ENCODE peak calls at places on chromosomes 13 and 19, in four cellular contexts. One of them, this sample, is unnamed.
A peak's percentile ranks its signal among the peaks of the same experiment; 100 is the strongest.

GRCh38 chr19:6828698-6829633 is 56.5 kb downstream of the VAV1 start:
- DNase-seq in CD4-positive, alpha-beta T cell: peak; percentile 20
- DNase-seq in AG09319: no peak
- DNase-seq in CD8-positive, alpha-beta T cell: no peak
- DNase-seq in this sample: no peak

GRCh38 chr13:34076943-34077703 is 259.2 kb downstream of the RFC3 start:
- DNase-seq in CD4-positive, alpha-beta T cell: no peak
- DNase-seq in AG09319: peak; percentile 28
- DNase-seq in CD8-positive, alpha-beta T cell: no peak
- DNase-seq in this sample: no peak

GRCh38 chr19:3055741-3056453 is 6.4 kb downstream of the TLE5 start:
- DNase-seq in CD4-positive, alpha-beta T cell: no peak
- DNase-seq in AG09319: no peak
- DNase-seq in CD8-positive, alpha-beta T cell: no peak
- DNase-seq in this sample: no peak

GRCh38 chr13:98370806-98371553 is 193.9 kb upstream of the RNF113B start:
- DNase-seq in CD4-positive, alpha-beta T cell: no peak
- DNase-seq in AG09319: peak; percentile 86
- DNase-seq in CD8-positive, alpha-beta T cell: no peak
- DNase-seq in this sample: no peak

GRCh38 chr13:30804474-30804873 is 69.1 kb downstream of the ALOX5AP start:
- DNase-seq in CD4-positive, alpha-beta T cell: no peak
- DNase-seq in AG09319: no peak
- DNase-seq in CD8-positive, alpha-beta T cell: no peak
- DNase-seq in this sample: no peak

GRCh38 chr19:31306006-31306753 is 43.1 kb downstream of the TSHZ3 start:
- DNase-seq in CD4-positive, alpha-beta T cell: no peak
- DNase-seq in AG09319: no peak
- DNase-seq in CD8-positive, alpha-beta T cell: no peak
- DNase-seq in this sample: no peak

GRCh38 chr13:32248789-32249188 is 66.4 kb downstream of the ZAR1L start:
- DNase-seq in CD4-positive, alpha-beta T cell: no peak
- DNase-seq in AG09319: no peak
- DNase-seq in CD8-positive, alpha-beta T cell: no peak
- DNase-seq in this sample: no peak

GRCh38 chr13:95025116-95025515 is 276.1 kb downstream of the ABCC4 start:
- DNase-seq in CD4-positive, alpha-beta T cell: no peak
- DNase-seq in AG09319: no peak
- DNase-seq in CD8-positive, alpha-beta T cell: no peak
- DNase-seq in this sample: no peak

GRCh38 chr19:9645466-9645865 is 24.4 kb upstream of the ZNF561 start:
- DNase-seq in CD4-positive, alpha-beta T cell: no peak
- DNase-seq in AG09319: no peak
- DNase-seq in CD8-positive, alpha-beta T cell: no peak
- DNase-seq in this sample: no peak

GRCh38 chr13:111115051-111115840 is at the start of gene ARHGEF7:
- DNase-seq in CD4-positive, alpha-beta T cell: no peak
- DNase-seq in AG09319: no peak
- DNase-seq in CD8-positive, alpha-beta T cell: no peak
- DNase-seq in this sample: peak; percentile 36

GRCh38 chr13:106520205-106521004 is 15.1 kb downstream of the EFNB2 start:
- DNase-seq in CD4-positive, alpha-beta T cell: no peak
- DNase-seq in AG09319: no peak
- DNase-seq in CD8-positive, alpha-beta T cell: no peak
- DNase-seq in this sample: no peak

GRCh38 chr19:5090780-5091575 is 122.1 kb downstream of the KDM4B start:
- DNase-seq in CD4-positive, alpha-beta T cell: no peak
- DNase-seq in AG09319: no peak
- DNase-seq in CD8-positive, alpha-beta T cell: no peak
- DNase-seq in this sample: no peak

GRCh38 chr19:55174425-55175116 is 5.5 kb downstream of the SYT5 start:
- DNase-seq in CD4-positive, alpha-beta T cell: no peak
- DNase-seq in AG09319: no peak
- DNase-seq in CD8-positive, alpha-beta T cell: no peak
- DNase-seq in this sample: no peak

GRCh38 chr19:46350758-46351159 is 3.9 kb downstream of the PPP5C start:
- DNase-seq in CD4-positive, alpha-beta T cell: no peak
- DNase-seq in AG09319: no peak
- DNase-seq in CD8-positive, alpha-beta T cell: no peak
- DNase-seq in this sample: no peak

GRCh38 chr19:17938092-17938845 is 5.5 kb downstream of the CCDC124 start:
- DNase-seq in CD4-positive, alpha-beta T cell: peak; percentile 81
- DNase-seq in AG09319: peak; percentile 52
- DNase-seq in CD8-positive, alpha-beta T cell: peak; percentile 90
- DNase-seq in this sample: peak; percentile 75

GRCh38 chr19:52603558-52604207 is 33.6 kb downstream of the ZNF701 start:
- DNase-seq in CD4-positive, alpha-beta T cell: no peak
- DNase-seq in AG09319: no peak
- DNase-seq in CD8-positive, alpha-beta T cell: no peak
- DNase-seq in this sample: no peak

GRCh38 chr13:42746846-42747245 is 34.5 kb upstream of the FAM216B start:
- DNase-seq in CD4-positive, alpha-beta T cell: no peak
- DNase-seq in AG09319: no peak
- DNase-seq in CD8-positive, alpha-beta T cell: no peak
- DNase-seq in this sample: no peak

GRCh38 chr19:47255947-47256687 is at the start of gene CCDC9:
- DNase-seq in CD4-positive, alpha-beta T cell: peak; percentile 87
- DNase-seq in AG09319: peak; percentile 92
- DNase-seq in CD8-positive, alpha-beta T cell: peak; percentile 93
- DNase-seq in this sample: peak; percentile 95

GRCh38 chr19:41920878-41921277 is 7.4 kb downstream of the ERFL start:
- DNase-seq in CD4-positive, alpha-beta T cell: no peak
- DNase-seq in AG09319: no peak
- DNase-seq in CD8-positive, alpha-beta T cell: no peak
- DNase-seq in this sample: no peak

GRCh38 chr13:110272651-110273050 is 34.3 kb downstream of the COL4A1 start:
- DNase-seq in CD4-positive, alpha-beta T cell: no peak
- DNase-seq in AG09319: no peak
- DNase-seq in CD8-positive, alpha-beta T cell: no peak
- DNase-seq in this sample: no peak

GRCh38 chr19:18118420-18119242 is 21.1 kb downstream of the MAST3 start:
- DNase-seq in CD4-positive, alpha-beta T cell: no peak
- DNase-seq in AG09319: no peak
- DNase-seq in CD8-positive, alpha-beta T cell: no peak
- DNase-seq in this sample: no peak

GRCh38 chr13:40026174-40026585 is 370.7 kb downstream of the COG6 start:
- DNase-seq in CD4-positive, alpha-beta T cell: peak; percentile 2
- DNase-seq in AG09319: no peak
- DNase-seq in CD8-positive, alpha-beta T cell: no peak
- DNase-seq in this sample: no peak

GRCh38 chr19:12834418-12834943 is at the start of gene RTBDN:
- DNase-seq in CD4-positive, alpha-beta T cell: no peak
- DNase-seq in AG09319: no peak
- DNase-seq in CD8-positive, alpha-beta T cell: no peak
- DNase-seq in this sample: no peak

GRCh38 chr19:7506385-7507328 is 9.2 kb upstream of the ZNF358 start:
- DNase-seq in CD4-positive, alpha-beta T cell: peak; percentile 15
- DNase-seq in AG09319: peak; percentile 32
- DNase-seq in CD8-positive, alpha-beta T cell: no peak
- DNase-seq in this sample: no peak

GRCh38 chr19:48745208-48745995 is 1.3 kb downstream of the IZUMO1 start:
- DNase-seq in CD4-positive, alpha-beta T cell: peak; percentile 35
- DNase-seq in AG09319: no peak
- DNase-seq in CD8-positive, alpha-beta T cell: peak; percentile 58
- DNase-seq in this sample: no peak

GRCh38 chr13:72062566-72062965 is 195.6 kb upstream of the DACH1 start:
- DNase-seq in CD4-positive, alpha-beta T cell: no peak
- DNase-seq in AG09319: no peak
- DNase-seq in CD8-positive, alpha-beta T cell: no peak
- DNase-seq in this sample: no peak

GRCh38 chr19:19744641-19745040 is 11.7 kb upstream of the ZNF14 start:
- DNase-seq in CD4-positive, alpha-beta T cell: no peak
- DNase-seq in AG09319: no peak
- DNase-seq in CD8-positive, alpha-beta T cell: no peak
- DNase-seq in this sample: no peak

GRCh38 chr19:14459703-14460102 is 15.5 kb downstream of the PTGER1 start:
- DNase-seq in CD4-positive, alpha-beta T cell: no peak
- DNase-seq in AG09319: no peak
- DNase-seq in CD8-positive, alpha-beta T cell: no peak
- DNase-seq in this sample: no peak

GRCh38 chr19:3175761-3176714 is 2.5 kb upstream of the S1PR4 start:
- DNase-seq in CD4-positive, alpha-beta T cell: peak; percentile 54
- DNase-seq in AG09319: peak; percentile 47
- DNase-seq in CD8-positive, alpha-beta T cell: peak; percentile 66
- DNase-seq in this sample: no peak

GRCh38 chr19:3710265-3710812 is 2.2 kb downstream of the TJP3 start:
- DNase-seq in CD4-positive, alpha-beta T cell: no peak
- DNase-seq in AG09319: no peak
- DNase-seq in CD8-positive, alpha-beta T cell: no peak
- DNase-seq in this sample: no peak

GRCh38 chr13:33244210-33244906 is 41.2 kb downstream of the STARD13 start:
- DNase-seq in CD4-positive, alpha-beta T cell: no peak
- DNase-seq in AG09319: no peak
- DNase-seq in CD8-positive, alpha-beta T cell: no peak
- DNase-seq in this sample: no peak

GRCh38 chr19:42291437-42291815 is 10.5 kb upstream of the PRR19 start:
- DNase-seq in CD4-positive, alpha-beta T cell: no peak
- DNase-seq in AG09319: no peak
- DNase-seq in CD8-positive, alpha-beta T cell: no peak
- DNase-seq in this sample: no peak

GRCh38 chr13:39900106-39900750 is 244.8 kb downstream of the COG6 start:
- DNase-seq in CD4-positive, alpha-beta T cell: no peak
- DNase-seq in AG09319: no peak
- DNase-seq in CD8-positive, alpha-beta T cell: no peak
- DNase-seq in this sample: no peak

GRCh38 chr13:71359641-71360040 is 507.4 kb downstream of the DACH1 start:
- DNase-seq in CD4-positive, alpha-beta T cell: no peak
- DNase-seq in AG09319: no peak
- DNase-seq in CD8-positive, alpha-beta T cell: no peak
- DNase-seq in this sample: no peak

DNA sequence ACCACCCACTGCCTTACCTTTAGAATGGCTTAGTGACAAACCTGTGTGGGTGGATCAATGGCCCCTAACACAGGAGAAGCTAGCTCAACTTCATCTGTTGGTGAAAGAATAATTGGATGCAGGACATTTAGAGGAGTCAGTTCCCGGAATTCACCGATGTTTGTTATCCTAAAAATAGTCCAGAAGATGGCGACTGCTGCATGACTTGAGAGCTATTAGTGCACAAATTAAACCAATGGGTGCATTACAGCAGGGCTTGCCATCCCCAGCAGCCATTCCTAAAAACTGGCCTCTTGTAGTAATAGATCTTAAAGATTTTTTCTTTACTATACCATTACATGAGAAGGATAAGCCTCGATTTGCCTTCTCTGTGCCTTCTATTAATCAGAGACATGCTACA is 46.8 kb upstream of the ZNF726 start:
- DNase-seq in CD4-positive, alpha-beta T cell: no peak
- DNase-seq in AG09319: no peak
- DNase-seq in CD8-positive, alpha-beta T cell: no peak
- DNase-seq in this sample: no peak
- TF ChIP-seq CTCF in CD4-positive, alpha-beta T cell: no peak
- TF ChIP-seq CTCF in AG09319: no peak
- TF ChIP-seq CTCF in CD8-positive, alpha-beta T cell: no peak
- TF ChIP-seq CTCF in this sample: no peak

GRCh38 chr13:47796816-47797215 is 204.3 kb downstream of the SUCLA2 start:
- DNase-seq in CD4-positive, alpha-beta T cell: no peak
- DNase-seq in AG09319: no peak
- DNase-seq in CD8-positive, alpha-beta T cell: no peak
- DNase-seq in this sample: no peak

GRCh38 chr13:47790755-47791154 is 210.3 kb downstream of the SUCLA2 start:
- DNase-seq in CD4-positive, alpha-beta T cell: no peak
- DNase-seq in AG09319: no peak
- DNase-seq in CD8-positive, alpha-beta T cell: no peak
- DNase-seq in this sample: no peak

GRCh38 chr13:47798194-47798593 is 202.9 kb downstream of the SUCLA2 start:
- DNase-seq in CD4-positive, alpha-beta T cell: no peak
- DNase-seq in AG09319: no peak
- DNase-seq in CD8-positive, alpha-beta T cell: no peak
- DNase-seq in this sample: no peak

GRCh38 chr13:47798906-47799305 is 202.2 kb downstream of the SUCLA2 start:
- DNase-seq in CD4-positive, alpha-beta T cell: no peak
- DNase-seq in AG09319: no peak
- DNase-seq in CD8-positive, alpha-beta T cell: no peak
- DNase-seq in this sample: no peak

GRCh38 chr13:47794963-47795362 is 206.1 kb downstream of the SUCLA2 start:
- DNase-seq in CD4-positive, alpha-beta T cell: no peak
- DNase-seq in AG09319: no peak
- DNase-seq in CD8-positive, alpha-beta T cell: no peak
- DNase-seq in this sample: no peak
- TF ChIP-seq CTCF in CD4-positive, alpha-beta T cell: peak; percentile 22
- TF ChIP-seq CTCF in AG09319: peak; percentile 52
- TF ChIP-seq CTCF in CD8-positive, alpha-beta T cell: peak; percentile 21
- TF ChIP-seq CTCF in this sample: peak; percentile 53

GRCh38 chr13:99766641-99767045 is 204.9 kb downstream of the ZIC5 start:
- DNase-seq in CD4-positive, alpha-beta T cell: no peak
- DNase-seq in AG09319: no peak
- DNase-seq in CD8-positive, alpha-beta T cell: no peak
- DNase-seq in this sample: no peak
- TF ChIP-seq CTCF in CD4-positive, alpha-beta T cell: no peak
- TF ChIP-seq CTCF in AG09319: no peak
- TF ChIP-seq CTCF in CD8-positive, alpha-beta T cell: no peak
- TF ChIP-seq CTCF in this sample: peak; percentile 47

GRCh38 chr13:49304356-49304755 is 56.6 kb downstream of the CDADC1 start:
- DNase-seq in CD4-positive, alpha-beta T cell: no peak
- DNase-seq in AG09319: no peak
- DNase-seq in CD8-positive, alpha-beta T cell: no peak
- DNase-seq in this sample: no peak
- TF ChIP-seq CTCF in CD4-positive, alpha-beta T cell: no peak
- TF ChIP-seq CTCF in AG09319: no peak
- TF ChIP-seq CTCF in CD8-positive, alpha-beta T cell: no peak
- TF ChIP-seq CTCF in this sample: no peak